ENCODE peak calls at places on chromosomes 6 and 20, in eight cellular contexts. One of them, this sample, is unnamed.

GRCh38 chr20:10216146-10216741 is 2.4 kb upstream of the SNAP25 start:
- DNase-seq in esophagus muscularis mucosa: no peak
- DNase-seq in epithelial cell of esophagus: no peak
- DNase-seq in lung: no peak
- DNase-seq in fibroblast of the aortic adventitia: no peak
- DNase-seq in fibroblast of pulmonary artery: no peak
- DNase-seq in stomach: no peak
- DNase-seq in astrocyte of the spinal cord: peak
- DNase-seq in this sample: no peak

GRCh38 chr20:58169441-58169840 is 59.0 kb downstream of the ANKRD60 start:
- DNase-seq in astrocyte of the spinal cord: peak
- DNase-seq in esophagus muscularis mucosa: no peak
- DNase-seq in epithelial cell of esophagus: no peak
- DNase-seq in stomach: no peak
- DNase-seq in fibroblast of the aortic adventitia: peak
- DNase-seq in fibroblast of pulmonary artery: no peak
- DNase-seq in lung: no peak
- DNase-seq in this sample: no peak

GRCh38 chr6:126721581-126722145 is 381.7 kb downstream of the CENPW start:
- DNase-seq in fibroblast of pulmonary artery: peak
- DNase-seq in astrocyte of the spinal cord: peak
- DNase-seq in epithelial cell of esophagus: peak
- DNase-seq in stomach: no peak
- DNase-seq in fibroblast of the aortic adventitia: peak
- DNase-seq in esophagus muscularis mucosa: no peak
- DNase-seq in lung: no peak
- DNase-seq in this sample: peak

GRCh38 chr6:10951675-10952282 is 64.9 kb downstream of the SYCP2L start:
- DNase-seq in fibroblast of pulmonary artery: peak
- DNase-seq in epithelial cell of esophagus: peak
- DNase-seq in fibroblast of the aortic adventitia: peak
- DNase-seq in astrocyte of the spinal cord: peak
- DNase-seq in stomach: no peak
- DNase-seq in esophagus muscularis mucosa: no peak
- DNase-seq in lung: no peak
- DNase-seq in this sample: peak

GRCh38 chr6:43981363-43981990 is 145.8 kb downstream of the MRPL14 start:
- DNase-seq in esophagus muscularis mucosa: no peak
- DNase-seq in lung: no peak
- DNase-seq in fibroblast of the aortic adventitia: no peak
- DNase-seq in epithelial cell of esophagus: no peak
- DNase-seq in fibroblast of pulmonary artery: no peak
- DNase-seq in astrocyte of the spinal cord: no peak
- DNase-seq in stomach: peak
- DNase-seq in this sample: no peak

GRCh38 chr6:110357696-110358535 is at the start of gene METTL24:
- DNase-seq in epithelial cell of esophagus: no peak
- DNase-seq in lung: no peak
- DNase-seq in esophagus muscularis mucosa: peak
- DNase-seq in fibroblast of the aortic adventitia: no peak
- DNase-seq in stomach: peak
- DNase-seq in astrocyte of the spinal cord: no peak
- DNase-seq in fibroblast of pulmonary artery: no peak
- DNase-seq in this sample: no peak

GRCh38 chr20:33005132-33005566 is 916 bp upstream of the SUN5 start:
- DNase-seq in fibroblast of pulmonary artery: peak
- DNase-seq in fibroblast of the aortic adventitia: no peak
- DNase-seq in astrocyte of the spinal cord: peak
- DNase-seq in lung: no peak
- DNase-seq in epithelial cell of esophagus: no peak
- DNase-seq in stomach: no peak
- DNase-seq in esophagus muscularis mucosa: no peak
- DNase-seq in this sample: no peak

GRCh38 chr6:135680964-135681913 is 170.3 kb upstream of the PDE7B start:
- DNase-seq in fibroblast of the aortic adventitia: no peak
- DNase-seq in fibroblast of pulmonary artery: no peak
- DNase-seq in esophagus muscularis mucosa: no peak
- DNase-seq in lung: no peak
- DNase-seq in stomach: no peak
- DNase-seq in epithelial cell of esophagus: peak
- DNase-seq in astrocyte of the spinal cord: peak
- DNase-seq in this sample: no peak

GRCh38 chr20:1360094-1360493 is 31.2 kb upstream of the SDCBP2 start:
- DNase-seq in fibroblast of pulmonary artery: no peak
- DNase-seq in astrocyte of the spinal cord: no peak
- DNase-seq in fibroblast of the aortic adventitia: no peak
- DNase-seq in lung: no peak
- DNase-seq in esophagus muscularis mucosa: no peak
- DNase-seq in stomach: no peak
- DNase-seq in epithelial cell of esophagus: no peak
- DNase-seq in this sample: no peak

GRCh38 chr20:54474866-54475265 is 527 bp upstream of the DOK5 start:
- DNase-seq in astrocyte of the spinal cord: no peak
- DNase-seq in fibroblast of the aortic adventitia: no peak
- DNase-seq in stomach: no peak
- DNase-seq in fibroblast of pulmonary artery: no peak
- DNase-seq in esophagus muscularis mucosa: peak
- DNase-seq in lung: no peak
- DNase-seq in epithelial cell of esophagus: no peak
- DNase-seq in this sample: no peak
- H3K4me3 ChIP-seq in astrocyte of the spinal cord: no peak
- H3K4me3 ChIP-seq in fibroblast of the aortic adventitia: peak
- H3K4me3 ChIP-seq in stomach: peak
- H3K4me3 ChIP-seq in fibroblast of pulmonary artery: peak
- H3K4me3 ChIP-seq in esophagus muscularis mucosa: peak
- H3K4me3 ChIP-seq in lung: no peak
- H3K4me3 ChIP-seq in epithelial cell of esophagus: no peak
- H3K4me3 ChIP-seq in this sample: peak

GRCh38 chr6:157059781-157060180 is 263.5 kb downstream of the TMEM242 start:
- DNase-seq in esophagus muscularis mucosa: no peak
- DNase-seq in epithelial cell of esophagus: peak
- DNase-seq in lung: peak
- DNase-seq in stomach: peak
- DNase-seq in astrocyte of the spinal cord: no peak
- DNase-seq in fibroblast of the aortic adventitia: no peak
- DNase-seq in fibroblast of pulmonary artery: peak
- DNase-seq in this sample: peak

GRCh38 chr6:157055863-157056262 is 267.5 kb downstream of the TMEM242 start:
- DNase-seq in epithelial cell of esophagus: no peak
- DNase-seq in fibroblast of pulmonary artery: no peak
- DNase-seq in lung: no peak
- DNase-seq in astrocyte of the spinal cord: no peak
- DNase-seq in stomach: no peak
- DNase-seq in esophagus muscularis mucosa: no peak
- DNase-seq in fibroblast of the aortic adventitia: no peak
- DNase-seq in this sample: no peak

GRCh38 chr6:157060440-157060949 is 262.8 kb downstream of the TMEM242 start:
- DNase-seq in fibroblast of pulmonary artery: no peak
- DNase-seq in epithelial cell of esophagus: no peak
- DNase-seq in stomach: no peak
- DNase-seq in lung: no peak
- DNase-seq in fibroblast of the aortic adventitia: peak
- DNase-seq in esophagus muscularis mucosa: no peak
- DNase-seq in astrocyte of the spinal cord: peak
- DNase-seq in this sample: no peak

GRCh38 chr6:157056275-157056674 is 267.0 kb downstream of the TMEM242 start:
- DNase-seq in astrocyte of the spinal cord: no peak
- DNase-seq in lung: no peak
- DNase-seq in epithelial cell of esophagus: no peak
- DNase-seq in stomach: no peak
- DNase-seq in esophagus muscularis mucosa: no peak
- DNase-seq in fibroblast of the aortic adventitia: no peak
- DNase-seq in fibroblast of pulmonary artery: no peak
- DNase-seq in this sample: no peak

GRCh38 chr6:157058574-157058973 is 264.7 kb downstream of the TMEM242 start:
- DNase-seq in fibroblast of the aortic adventitia: no peak
- DNase-seq in fibroblast of pulmonary artery: no peak
- DNase-seq in esophagus muscularis mucosa: no peak
- DNase-seq in astrocyte of the spinal cord: no peak
- DNase-seq in stomach: no peak
- DNase-seq in epithelial cell of esophagus: no peak
- DNase-seq in lung: no peak
- DNase-seq in this sample: no peak
- TF ChIP-seq CTCF in fibroblast of the aortic adventitia: no peak
- TF ChIP-seq CTCF in fibroblast of pulmonary artery: no peak
- TF ChIP-seq CTCF in esophagus muscularis mucosa: no peak
- TF ChIP-seq CTCF in astrocyte of the spinal cord: no peak
- TF ChIP-seq CTCF in stomach: no peak
- TF ChIP-seq CTCF in epithelial cell of esophagus: no peak
- TF ChIP-seq CTCF in lung: no peak
- TF ChIP-seq CTCF in this sample: no peak

DNA sequence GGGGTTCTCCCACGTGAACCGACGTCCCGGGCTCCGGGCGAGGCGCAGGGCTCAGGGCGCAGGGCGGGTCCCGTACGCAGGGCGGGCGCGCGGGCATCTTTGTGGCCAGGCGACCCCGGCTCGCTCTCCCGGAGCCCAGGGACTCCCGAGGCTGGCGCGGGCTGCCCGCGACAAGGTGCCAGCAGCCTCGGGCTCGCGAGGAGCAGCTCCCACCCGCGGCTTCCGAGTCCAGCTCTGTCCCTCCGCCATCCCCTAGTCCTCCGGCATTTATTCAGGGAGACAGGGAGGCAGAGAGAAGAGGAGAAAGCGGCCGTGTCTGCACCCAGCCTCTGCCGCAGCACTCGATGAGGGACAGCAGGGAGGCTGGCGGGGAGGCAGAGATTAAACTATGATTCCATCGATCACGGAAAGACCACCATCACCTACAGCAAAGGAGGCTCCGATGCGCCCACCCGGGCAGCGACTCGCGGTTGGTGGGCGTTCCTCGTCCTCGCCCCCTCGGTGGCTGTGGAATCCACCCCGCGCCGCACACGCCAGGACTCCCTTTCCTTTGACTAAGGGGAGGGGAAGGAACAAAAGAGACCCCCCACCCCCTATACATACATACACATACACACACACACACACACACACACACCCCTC is 1.1 kb downstream of the RGS17 start:
- DNase-seq in epithelial cell of esophagus: peak
- DNase-seq in esophagus muscularis mucosa: no peak
- DNase-seq in lung: no peak
- DNase-seq in fibroblast of pulmonary artery: no peak
- DNase-seq in fibroblast of the aortic adventitia: peak
- DNase-seq in astrocyte of the spinal cord: peak
- DNase-seq in stomach: no peak
- DNase-seq in this sample: no peak
- H3K4me3 ChIP-seq in epithelial cell of esophagus: peak
- H3K4me3 ChIP-seq in esophagus muscularis mucosa: peak
- H3K4me3 ChIP-seq in lung: no peak
- H3K4me3 ChIP-seq in fibroblast of pulmonary artery: peak
- H3K4me3 ChIP-seq in fibroblast of the aortic adventitia: peak
- H3K4me3 ChIP-seq in astrocyte of the spinal cord: peak
- H3K4me3 ChIP-seq in stomach: peak
- H3K4me3 ChIP-seq in this sample: peak

DNA sequence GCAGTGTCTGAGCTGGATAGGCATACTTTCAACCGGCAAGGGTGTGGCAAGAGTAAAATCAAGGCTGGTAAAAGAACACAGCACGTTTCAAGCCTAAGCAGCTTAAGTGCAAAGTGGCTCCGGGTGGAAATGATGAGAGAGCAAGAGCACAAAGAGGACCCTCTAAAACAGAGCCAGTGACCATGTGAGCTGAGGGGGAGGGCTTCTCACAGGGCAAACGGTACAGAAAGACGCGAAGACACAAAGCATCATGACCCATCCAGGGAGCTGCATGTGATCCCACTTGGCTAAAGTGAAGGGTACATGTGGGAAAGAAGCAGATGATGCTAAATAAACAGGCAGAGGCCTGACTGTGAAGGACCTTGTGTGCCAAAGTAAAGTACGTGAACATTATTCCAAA is 25.7 kb downstream of the FKBP5 start:
- DNase-seq in lung: no peak
- DNase-seq in epithelial cell of esophagus: no peak
- DNase-seq in stomach: no peak
- DNase-seq in esophagus muscularis mucosa: no peak
- DNase-seq in astrocyte of the spinal cord: peak
- DNase-seq in fibroblast of pulmonary artery: no peak
- DNase-seq in fibroblast of the aortic adventitia: peak
- DNase-seq in this sample: no peak
- TF ChIP-seq CTCF in lung: no peak
- TF ChIP-seq CTCF in epithelial cell of esophagus: no peak
- TF ChIP-seq CTCF in stomach: no peak
- TF ChIP-seq CTCF in esophagus muscularis mucosa: no peak
- TF ChIP-seq CTCF in astrocyte of the spinal cord: no peak
- TF ChIP-seq CTCF in fibroblast of pulmonary artery: no peak
- TF ChIP-seq CTCF in fibroblast of the aortic adventitia: no peak
- TF ChIP-seq CTCF in this sample: no peak

GRCh38 chr6:89120371-89120770 is 2.5 kb upstream of the SRSF12 start:
- DNase-seq in fibroblast of pulmonary artery: no peak
- DNase-seq in esophagus muscularis mucosa: no peak
- DNase-seq in fibroblast of the aortic adventitia: peak
- DNase-seq in epithelial cell of esophagus: peak
- DNase-seq in astrocyte of the spinal cord: no peak
- DNase-seq in stomach: no peak
- DNase-seq in lung: no peak
- DNase-seq in this sample: no peak

GRCh38 chr6:89111933-89112332 is 5.9 kb downstream of the SRSF12 start:
- DNase-seq in lung: no peak
- DNase-seq in astrocyte of the spinal cord: no peak
- DNase-seq in fibroblast of pulmonary artery: no peak
- DNase-seq in epithelial cell of esophagus: no peak
- DNase-seq in stomach: no peak
- DNase-seq in esophagus muscularis mucosa: no peak
- DNase-seq in fibroblast of the aortic adventitia: no peak
- DNase-seq in this sample: no peak

GRCh38 chr6:89118931-89119330 is 1.1 kb upstream of the SRSF12 start:
- DNase-seq in astrocyte of the spinal cord: no peak
- DNase-seq in esophagus muscularis mucosa: no peak
- DNase-seq in lung: no peak
- DNase-seq in epithelial cell of esophagus: no peak
- DNase-seq in stomach: no peak
- DNase-seq in fibroblast of the aortic adventitia: no peak
- DNase-seq in fibroblast of pulmonary artery: no peak
- DNase-seq in this sample: no peak

GRCh38 chr6:89117285-89118108 is at the start of gene SRSF12:
- DNase-seq in epithelial cell of esophagus: peak
- DNase-seq in astrocyte of the spinal cord: no peak
- DNase-seq in stomach: peak
- DNase-seq in fibroblast of the aortic adventitia: peak
- DNase-seq in fibroblast of pulmonary artery: peak
- DNase-seq in lung: peak
- DNase-seq in esophagus muscularis mucosa: no peak
- DNase-seq in this sample: no peak

GRCh38 chr6:89116702-89117101 is 1.2 kb downstream of the SRSF12 start:
- DNase-seq in fibroblast of pulmonary artery: no peak
- DNase-seq in epithelial cell of esophagus: no peak
- DNase-seq in lung: no peak
- DNase-seq in esophagus muscularis mucosa: no peak
- DNase-seq in stomach: no peak
- DNase-seq in astrocyte of the spinal cord: no peak
- DNase-seq in fibroblast of the aortic adventitia: no peak
- DNase-seq in this sample: no peak
- H3K4me3 ChIP-seq in fibroblast of pulmonary artery: peak
- H3K4me3 ChIP-seq in epithelial cell of esophagus: no peak
- H3K4me3 ChIP-seq in lung: no peak
- H3K4me3 ChIP-seq in esophagus muscularis mucosa: peak
- H3K4me3 ChIP-seq in stomach: no peak
- H3K4me3 ChIP-seq in astrocyte of the spinal cord: no peak
- H3K4me3 ChIP-seq in fibroblast of the aortic adventitia: peak
- H3K4me3 ChIP-seq in this sample: peak

DNA sequence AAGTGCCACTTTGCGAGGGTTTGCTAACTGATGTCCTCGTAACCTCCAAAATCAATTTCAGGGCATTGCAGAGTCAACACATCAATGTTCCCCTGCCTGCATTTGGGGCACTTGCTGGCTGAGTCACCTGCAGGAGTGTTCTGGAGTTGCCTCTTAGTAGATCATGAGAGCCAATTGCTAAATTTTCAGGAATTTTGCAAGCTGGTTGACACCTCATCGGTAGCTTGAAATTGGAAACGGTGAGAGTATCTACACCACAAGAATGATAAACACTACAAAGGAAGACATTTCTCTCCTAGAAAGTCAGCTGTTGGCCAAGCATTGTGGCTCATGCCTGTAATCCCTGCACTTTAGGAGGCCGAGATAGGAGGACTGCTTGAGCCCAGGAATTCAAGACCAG is 10.8 kb upstream of the BFSP1 start:
- DNase-seq in lung: peak
- DNase-seq in epithelial cell of esophagus: peak
- DNase-seq in fibroblast of the aortic adventitia: peak
- DNase-seq in astrocyte of the spinal cord: peak
- DNase-seq in stomach: no peak
- DNase-seq in esophagus muscularis mucosa: no peak
- DNase-seq in fibroblast of pulmonary artery: peak
- DNase-seq in this sample: no peak
- TF ChIP-seq CTCF in lung: no peak
- TF ChIP-seq CTCF in epithelial cell of esophagus: peak
- TF ChIP-seq CTCF in fibroblast of the aortic adventitia: no peak
- TF ChIP-seq CTCF in astrocyte of the spinal cord: no peak
- TF ChIP-seq CTCF in stomach: no peak
- TF ChIP-seq CTCF in esophagus muscularis mucosa: no peak
- TF ChIP-seq CTCF in fibroblast of pulmonary artery: no peak
- TF ChIP-seq CTCF in this sample: no peak

This sample was measured in retinal pigment epithelial cell.